ENCODE peak calls at places on chromosomes 3 and 15, in seven cellular contexts. B, P, W, U, I, S and J are unnamed samples.

GRCh38 chr3:126208618-126209256 is 28.4 kb upstream of the ALDH1L1 start:
- DNase-seq in I (peak), S (peak), B (peak), P (peak), U (peak), W (peak), J (no peak)

GRCh38 chr15:41491889-41492288 is 1.8 kb upstream of the ITPKA start:
- DNase-seq in B (no peak), W (no peak), P (no peak), I (no peak), S (no peak), U (no peak), J (no peak)

GRCh38 chr3:51955893-51956770 is 951 bp downstream of the GPR62 start:
- DNase-seq in S (no peak), U (no peak), I (peak), P (peak), B (peak), W (peak), J (peak)

GRCh38 chr15:80188293-80188692 is 35.5 kb downstream of the FAH start:
- DNase-seq in P (no peak), W (peak), S (no peak), B (no peak), U (no peak), I (no peak), J (no peak)

GRCh38 chr3:134677196-134677986 is 26.6 kb upstream of the KY start:
- DNase-seq in B (peak), W (no peak), S (no peak), U (no peak), I (no peak), P (peak), J (no peak)

GRCh38 chr3:81621277-81621676 is 140.2 kb downstream of the GBE1 start:
- DNase-seq in B (no peak), S (no peak), U (no peak), W (no peak), I (no peak), P (no peak), J (no peak)

GRCh38 chr15:40443846-40444245 is 3.1 kb downstream of the BAHD1 start:
- DNase-seq in B (peak), W (no peak), U (no peak), I (no peak), S (no peak), P (no peak), J (no peak)

GRCh38 chr15:90552162-90552928 is 22.6 kb downstream of the CRTC3 start:
- DNase-seq in B (no peak), W (no peak), S (no peak), I (no peak), P (peak), U (no peak), J (no peak)

GRCh38 chr3:121651684-121652083 is 9.0 kb downstream of the HCLS1 start:
- DNase-seq in I (no peak), S (no peak), P (peak), B (no peak), W (no peak), U (peak), J (no peak)

GRCh38 chr3:16864610-16865313 is 20.0 kb upstream of the PLCL2 start:
- DNase-seq in W (no peak), B (no peak), S (no peak), U (no peak), P (peak), I (no peak), J (no peak)

GRCh38 chr15:36363335-36363734 is 216.1 kb upstream of the CDIN1 start:
- DNase-seq in P (peak), B (no peak), W (peak), U (no peak), S (no peak), I (no peak), J (no peak)

GRCh38 chr15:67010898-67011619 is 54.3 kb upstream of the SMAD3 start:
- DNase-seq in B (no peak), S (no peak), U (no peak), I (no peak), P (no peak), W (no peak), J (no peak)

GRCh38 chr15:67009576-67010569 is 55.5 kb upstream of the SMAD3 start:
- DNase-seq in U (no peak), S (no peak), W (peak), I (no peak), P (no peak), B (no peak), J (no peak)

GRCh38 chr15:67013696-67014095 is 51.7 kb upstream of the SMAD3 start:
- DNase-seq in U (no peak), W (peak), P (peak), I (no peak), S (no peak), B (no peak), J (no peak)

GRCh38 chr15:67006089-67007065 is 59.0 kb upstream of the SMAD3 start:
- DNase-seq in U (no peak), P (peak), W (no peak), B (no peak), S (no peak), I (no peak), J (no peak)

DNA sequence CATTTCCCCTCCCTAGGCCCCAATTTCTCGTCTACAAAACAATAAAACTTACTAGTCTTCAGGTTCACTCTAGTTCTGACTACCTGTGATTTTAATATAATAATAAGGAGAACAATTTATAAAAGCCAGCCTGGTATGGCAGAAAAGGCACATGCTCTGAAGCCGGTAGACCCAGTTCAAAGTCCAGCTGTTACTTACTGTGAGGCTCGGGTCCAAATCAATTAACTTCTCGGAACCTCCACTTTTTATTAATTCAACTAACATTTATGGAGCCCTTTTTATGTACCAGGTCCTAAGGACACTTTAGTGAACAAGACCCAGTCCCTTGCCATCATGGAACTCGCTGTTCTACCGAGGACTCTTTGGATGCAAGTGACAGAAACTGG is 53.8 kb upstream of the SMAD3 start:
- DNase-seq in S (no peak), P (no peak), U (no peak), W (no peak), I (no peak), B (no peak), J (no peak)
- TF ChIP-seq CTCF in S (no peak), P (no peak), U (no peak), W (no peak), I (no peak), B (no peak), J (no peak)

GRCh38 chr3:170128977-170129431 is 52.5 kb downstream of the PHC3 start:
- DNase-seq in B (no peak), I (no peak), U (no peak), S (no peak), P (peak), W (peak), J (no peak)
- H3K27ac ChIP-seq in B (no peak), I (no peak), U (peak), S (no peak), P (no peak), W (no peak), J (no peak)

GRCh38 chr3:65938147-65938546 is 100.6 kb downstream of the MAGI1 start:
- DNase-seq in P (no peak), S (no peak), W (no peak), I (no peak), B (no peak), U (no peak), J (no peak)

GRCh38 chr3:65938676-65939075 is 100.0 kb downstream of the MAGI1 start:
- DNase-seq in I (no peak), P (no peak), W (no peak), U (no peak), S (no peak), B (no peak), J (no peak)

GRCh38 chr3:65936908-65937638 is 101.6 kb downstream of the MAGI1 start:
- DNase-seq in S (no peak), B (peak), W (no peak), U (no peak), I (no peak), P (no peak), J (no peak)

GRCh38 chr3:65939184-65939583 is 99.5 kb downstream of the MAGI1 start:
- DNase-seq in P (no peak), I (no peak), B (no peak), U (no peak), S (no peak), W (no peak), J (no peak)

GRCh38 chr3:65935724-65936123 is 103.0 kb downstream of the MAGI1 start:
- DNase-seq in P (no peak), S (no peak), B (no peak), I (no peak), U (peak), W (peak), J (no peak)
- TF ChIP-seq CTCF in P (no peak), S (no peak), B (no peak), I (no peak), U (no peak), W (no peak), J (no peak)

DNA sequence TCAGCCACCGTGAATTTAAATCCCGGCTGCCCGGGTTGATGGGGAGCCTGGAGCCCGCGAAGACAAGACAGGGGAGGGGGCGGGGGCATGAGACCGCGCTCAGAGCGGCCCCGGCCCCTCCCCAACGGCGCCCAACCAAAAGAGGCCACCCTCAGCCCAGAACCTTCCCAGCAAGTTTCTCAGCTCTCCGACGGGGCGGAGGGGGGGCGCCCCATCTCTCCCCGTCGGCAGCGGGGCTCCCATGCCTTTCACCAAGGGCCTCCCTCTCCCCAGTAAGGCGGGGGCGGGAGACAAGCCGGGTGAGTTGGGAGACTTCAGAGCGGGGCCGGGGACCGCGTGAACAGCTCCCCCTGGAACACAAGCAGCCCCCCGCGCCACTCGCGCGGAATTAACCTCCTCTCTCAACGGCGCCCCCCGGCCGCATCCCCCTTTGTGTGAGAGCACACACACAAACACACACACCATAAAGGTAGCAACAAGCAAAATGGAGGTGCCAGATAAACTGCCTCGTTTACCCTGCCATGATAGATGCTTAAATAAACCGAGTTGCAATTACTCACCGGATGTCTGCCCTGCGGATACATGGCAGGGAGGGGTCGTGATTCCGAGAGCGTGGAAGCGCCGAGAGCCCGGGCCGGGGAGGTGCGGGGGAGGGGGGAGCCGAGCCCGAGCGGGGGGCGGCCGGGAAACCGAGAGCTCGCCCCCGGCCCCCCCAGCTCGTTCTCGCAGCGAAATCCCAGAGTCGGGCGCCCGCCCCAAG is 1.3 kb downstream of the TLE3 start:
- DNase-seq in S (peak), U (peak), P (peak), W (peak), B (peak), I (peak), J (peak)
- H3K27ac ChIP-seq in S (peak), U (peak), P (no peak), W (peak), B (peak), I (no peak), J (peak)

GRCh38 chr3:46087871-46088270 is 60.6 kb upstream of the XCR1 start:
- DNase-seq in I (no peak), P (peak), S (no peak), U (no peak), B (no peak), W (no peak), J (no peak)
- TF ChIP-seq CTCF in I (no peak), P (peak), S (peak), U (no peak), B (no peak), W (peak), J (no peak)

GRCh38 chr15:62998262-62998909 is 44.2 kb upstream of the TPM1 start:
- DNase-seq in S (no peak), B (no peak), I (no peak), P (no peak), U (peak), W (no peak), J (no peak)

GRCh38 chr15:62999923-63000484 is 42.5 kb upstream of the TPM1 start:
- DNase-seq in S (no peak), P (no peak), U (no peak), I (peak), B (no peak), W (no peak), J (no peak)

GRCh38 chr15:63000706-63001105 is 41.8 kb upstream of the TPM1 start:
- DNase-seq in U (no peak), P (no peak), I (no peak), B (no peak), S (no peak), W (no peak), J (no peak)

GRCh38 chr15:62997441-62997840 is 45.1 kb upstream of the TPM1 start:
- DNase-seq in P (no peak), W (no peak), I (no peak), B (no peak), U (no peak), S (no peak), J (no peak)

DNA sequence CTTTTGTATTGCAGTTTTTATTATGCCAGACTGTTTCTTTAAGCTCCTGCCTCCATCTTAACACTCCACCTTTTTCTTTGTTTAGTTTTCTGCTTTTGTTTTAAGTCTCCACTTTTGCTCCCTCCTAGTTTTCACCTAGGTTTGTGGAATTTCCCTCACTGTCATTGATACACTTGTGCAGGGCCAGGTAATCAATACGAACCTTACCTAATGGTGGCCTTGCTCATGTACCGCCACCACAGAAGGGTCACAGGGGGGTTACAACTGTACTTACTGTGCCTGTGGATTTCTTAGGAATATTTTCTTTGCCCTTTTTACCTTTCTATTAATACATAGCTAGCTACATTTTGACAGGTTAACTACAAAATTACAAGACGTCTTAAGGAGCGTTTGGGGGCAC is 43.4 kb upstream of the TPM1 start:
- DNase-seq in B (no peak), S (no peak), P (no peak), I (no peak), U (no peak), W (no peak), J (no peak)
- H3K27ac ChIP-seq in B (no peak), S (no peak), P (peak), I (peak), U (peak), W (no peak), J (no peak)

DNA sequence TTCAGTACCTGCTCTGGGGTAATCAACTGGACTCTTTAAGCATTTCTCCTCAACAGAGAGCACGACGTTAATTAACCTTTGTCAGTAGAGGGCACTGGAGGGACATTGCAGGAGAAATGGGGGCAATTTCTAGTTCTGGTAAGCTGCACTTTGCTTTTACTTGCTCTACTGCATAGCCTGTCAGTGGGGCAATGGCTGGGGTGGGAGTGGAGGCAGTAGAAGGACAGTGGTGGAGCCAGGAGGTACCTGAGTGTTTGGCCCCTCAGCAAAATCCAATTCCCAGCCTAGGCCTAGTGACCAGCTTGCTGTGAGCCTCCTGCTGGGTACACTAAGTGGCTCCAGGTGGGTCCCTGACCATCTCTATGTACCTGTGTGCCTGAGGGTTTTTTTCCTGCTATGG is 18.3 kb upstream of the MED12L start:
- DNase-seq in P (peak), B (no peak), U (no peak), S (no peak), W (no peak), I (no peak), J (no peak)
- TF ChIP-seq CTCF in P (peak), B (no peak), U (peak), S (no peak), W (no peak), I (no peak), J (no peak)

DNA sequence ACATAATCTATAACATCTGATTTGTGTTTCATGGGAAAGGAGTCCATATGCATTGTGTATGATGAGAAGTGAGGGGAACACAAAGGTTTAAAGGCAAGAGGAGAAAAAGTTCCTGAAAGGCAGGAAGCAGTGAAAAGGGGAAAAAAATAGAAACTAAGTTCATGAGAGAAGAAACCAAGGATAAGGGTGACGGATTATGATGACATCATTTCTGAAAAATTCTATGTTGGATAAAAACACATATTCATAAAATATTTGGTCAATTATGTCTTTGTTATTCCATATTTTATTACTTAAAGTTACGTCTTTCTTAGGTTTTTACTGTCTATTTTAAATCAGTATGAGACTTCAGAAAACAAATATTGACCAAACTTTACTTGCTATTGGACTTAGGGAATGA is 48.6 kb upstream of the CP start:
- DNase-seq in S (no peak), B (no peak), W (no peak), I (no peak), U (no peak), P (no peak), J (no peak)
- H3K27ac ChIP-seq in S (no peak), B (no peak), W (no peak), I (no peak), U (no peak), P (no peak), J (no peak)

GRCh38 chr3:168036654-168037419 is 58.9 kb downstream of the GOLIM4 start:
- DNase-seq in B (no peak), U (no peak), P (no peak), W (no peak), I (no peak), S (no peak), J (no peak)

GRCh38 chr3:168044049-168044448 is 51.7 kb downstream of the GOLIM4 start:
- DNase-seq in I (no peak), P (no peak), W (no peak), S (no peak), B (no peak), U (no peak), J (no peak)

GRCh38 chr3:168040624-168041208 is 55.0 kb downstream of the GOLIM4 start:
- DNase-seq in I (no peak), U (no peak), B (no peak), S (no peak), W (peak), P (peak), J (no peak)
- TF ChIP-seq CTCF in I (peak), U (peak), B (no peak), S (peak), W (peak), P (peak), J (no peak)

DNA sequence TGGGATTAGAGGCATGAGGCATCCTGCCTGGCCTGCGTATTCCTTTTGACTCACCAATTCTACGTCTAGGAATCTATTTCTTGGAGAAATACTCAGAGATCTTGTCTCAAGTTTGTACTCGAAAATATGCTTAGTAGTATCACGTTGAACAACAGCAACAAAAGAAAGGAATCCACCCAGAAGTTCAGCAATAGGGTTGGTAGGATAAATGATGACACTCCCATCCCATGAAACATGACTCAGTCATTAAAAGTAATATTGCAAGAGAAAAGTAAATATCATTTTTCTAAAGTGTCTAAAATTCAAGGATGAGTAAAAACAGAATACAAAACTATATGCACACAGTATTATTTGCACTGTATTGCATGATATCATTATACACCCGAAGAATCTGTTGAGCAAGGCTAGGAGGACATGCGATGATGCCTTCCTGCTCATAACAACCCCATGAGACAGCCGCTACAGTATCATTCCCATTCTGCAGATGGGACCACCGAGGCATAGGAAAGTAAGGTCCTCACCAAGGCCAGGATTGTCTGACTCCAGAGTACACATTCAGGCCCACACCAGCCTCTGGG is 61.5 kb downstream of the SLC6A1 start:
- DNase-seq in W (peak), U (no peak), I (no peak), P (no peak), B (no peak), S (no peak), J (no peak)
- H3K27ac ChIP-seq in W (no peak), U (no peak), I (no peak), P (no peak), B (no peak), S (no peak), J (no peak)